ENCODE peak calls at places on chromosomes 5 and 9, in seven cellular contexts. K, L, G, D, A, H and O are unnamed samples.

GRCh38 chr5:143693691-143694252 is 118.2 kb upstream of the HMHB1 start:
- DNase-seq in K (no peak), L (no peak), G (no peak), D (no peak), A (peak; percentile 41), H (no peak), O (no peak)

GRCh38 chr9:137316012-137316981 is 14.2 kb upstream of the NRARP start:
- DNase-seq in K (no peak), L (no peak), G (peak; percentile 33), D (peak; percentile 49), A (no peak), H (peak; percentile 79), O (no peak)

GRCh38 chr9:37619806-37620205 is 27.4 kb upstream of the TOMM5 start:
- DNase-seq in K (no peak), L (no peak), G (no peak), D (no peak), A (no peak), H (peak; percentile 19), O (no peak)

GRCh38 chr9:19028835-19029451 is 4.1 kb downstream of the SAXO1 start:
- DNase-seq in K (no peak), L (no peak), G (no peak), D (peak; percentile 77), A (peak; percentile 50), H (peak; percentile 37), O (no peak)

GRCh38 chr5:109413463-109413862 is 3.7 kb upstream of the PJA2 start:
- DNase-seq in K (no peak), L (no peak), G (no peak), D (no peak), A (peak; percentile 6), H (peak; percentile 52), O (no peak)

GRCh38 chr9:36492849-36493248 is 79.8 kb upstream of the MELK start:
- DNase-seq in K (no peak), L (no peak), G (no peak), D (no peak), A (no peak), H (no peak), O (no peak)

GRCh38 chr5:74536658-74537057 is 103.9 kb downstream of the ENC1 start:
- DNase-seq in K (no peak), L (no peak), G (no peak), D (no peak), A (no peak), H (no peak), O (no peak)

GRCh38 chr5:999724-1000123 is 8.9 kb upstream of the NKD2 start:
- DNase-seq in K (no peak), L (no peak), G (peak; percentile 24), D (no peak), A (no peak), H (no peak), O (no peak)

GRCh38 chr5:159178978-159179377 is 30.4 kb downstream of the RNF145 start:
- DNase-seq in K (no peak), L (no peak), G (no peak), D (no peak), A (peak; percentile 92), H (no peak), O (no peak)

GRCh38 chr9:104260004-104260403 is 165.9 kb downstream of the SMC2 start:
- DNase-seq in K (no peak), L (no peak), G (no peak), D (no peak), A (no peak), H (no peak), O (no peak)

GRCh38 chr9:34987160-34988040 is 2.1 kb upstream of the DNAJB5 start:
- DNase-seq in K (no peak), L (no peak), G (no peak), D (no peak), A (no peak), H (peak; percentile 73), O (no peak)

GRCh38 chr5:161190086-161190485 is 338.1 kb upstream of the ATP10B start:
- DNase-seq in K (no peak), L (no peak), G (no peak), D (no peak), A (no peak), H (no peak), O (no peak)